ENCODE peak calls at places on chromosomes 16 and 17, in eight cellular contexts. D, J, T, Q, X, R, U and H are unnamed samples.

GRCh38 chr16:64920211-64920610 is 201.7 kb downstream of the CDH11 start:
- DNase-seq in X (no peak), R (no peak), Q (no peak), T (no peak), U (no peak), D (no peak), J (no peak), H (peak)

GRCh38 chr16:69500496-69500895 is 65.3 kb upstream of the NFAT5 start:
- DNase-seq in X (no peak), J (no peak), Q (no peak), R (no peak), T (no peak), D (no peak), U (no peak), H (no peak)

GRCh38 chr17:28527859-28528258 is 21.7 kb downstream of the FOXN1 start:
- DNase-seq in X (no peak), U (no peak), D (no peak), J (no peak), T (no peak), Q (no peak), R (no peak), H (no peak)

GRCh38 chr16:12027091-12027490 is 50.6 kb downstream of the SNX29 start:
- DNase-seq in D (peak), Q (peak), X (peak), J (no peak), T (no peak), R (no peak), U (no peak), H (no peak)

GRCh38 chr16:2005646-2006045 is 4.0 kb downstream of the ZNF598 start:
- DNase-seq in R (no peak), D (no peak), U (no peak), J (no peak), Q (no peak), T (no peak), X (no peak), H (no peak)

GRCh38 chr17:1484586-1485310 is 7.7 kb downstream of the MYO1C start:
- DNase-seq in U (no peak), Q (peak), D (peak), X (peak), R (peak), J (no peak), T (no peak), H (peak)

GRCh38 chr17:7220593-7221280 is 999 bp downstream of the ACADVL start:
- DNase-seq in T (peak), Q (peak), J (no peak), U (peak), X (peak), R (peak), D (peak), H (peak)

GRCh38 chr17:59260724-59261123 is 40.4 kb downstream of the GDPD1 start:
- DNase-seq in T (no peak), R (no peak), J (no peak), Q (no peak), D (no peak), X (no peak), U (no peak), H (no peak)

GRCh38 chr16:68920349-68920748 is 77.0 kb downstream of the TANGO6 start:
- DNase-seq in J (no peak), Q (no peak), R (no peak), U (no peak), X (no peak), D (no peak), T (no peak), H (no peak)

GRCh38 chr16:22264786-22265185 is 32.4 kb upstream of the POLR3E start:
- DNase-seq in T (no peak), U (no peak), R (no peak), D (no peak), J (no peak), Q (no peak), X (no peak), H (no peak)

GRCh38 chr17:45869676-45870341 is 24.5 kb upstream of the MAPT start:
- DNase-seq in Q (no peak), D (no peak), R (no peak), J (no peak), T (no peak), U (no peak), X (no peak), H (peak)

GRCh38 chr17:77571141-77571540 is 387.4 kb upstream of the TNRC6C start:
- DNase-seq in Q (no peak), T (no peak), U (no peak), D (no peak), R (no peak), X (no peak), J (no peak), H (no peak)

GRCh38 chr16:13587171-13587570 is 332.8 kb upstream of the ERCC4 start:
- DNase-seq in T (no peak), J (no peak), D (no peak), X (no peak), U (no peak), Q (no peak), R (no peak), H (no peak)

GRCh38 chr17:787641-788221 is 5.6 kb downstream of the MRM3 start:
- DNase-seq in D (no peak), R (no peak), T (no peak), J (no peak), X (no peak), Q (no peak), U (no peak), H (no peak)

GRCh38 chr16:30354423-30355143 is 525 bp downstream of the CD2BP2 start:
- DNase-seq in X (no peak), T (no peak), Q (no peak), J (no peak), R (no peak), D (no peak), U (no peak), H (no peak)

GRCh38 chr16:79294568-79294967 is 306.0 kb downstream of the MAF start:
- DNase-seq in T (no peak), X (no peak), Q (no peak), J (no peak), R (no peak), D (no peak), U (no peak), H (no peak)

GRCh38 chr16:56344518-56345405 is 80.6 kb downstream of the AMFR start:
- DNase-seq in D (no peak), Q (no peak), U (no peak), X (no peak), T (no peak), R (no peak), J (no peak), H (no peak)

GRCh38 chr17:6393368-6393952 is 41.5 kb downstream of the AIPL1 start:
- DNase-seq in T (no peak), Q (no peak), D (peak), R (no peak), U (no peak), X (peak), J (no peak), H (no peak)

GRCh38 chr17:22694362-22695227 is 1002.3 kb downstream of the KCNJ18 start:
- DNase-seq in U (no peak), J (no peak), T (no peak), X (no peak), R (no peak), Q (no peak), D (peak), H (no peak)

GRCh38 chr17:62755139-62755851 is 52.8 kb downstream of the MARCHF10 start:
- DNase-seq in U (no peak), X (no peak), D (no peak), R (no peak), T (no peak), J (no peak), Q (no peak), H (no peak)

GRCh38 chr17:36583787-36584186 is 7.9 kb upstream of the DHRS11 start:
- DNase-seq in Q (no peak), U (no peak), X (no peak), T (no peak), D (no peak), R (no peak), J (no peak), H (no peak)

GRCh38 chr16:89924298-89924924 is 1.3 kb downstream of the TUBB3 start:
- DNase-seq in X (peak), D (peak), J (no peak), U (peak), R (peak), Q (peak), T (no peak), H (peak)

GRCh38 chr17:4708436-4708835 is 2.0 kb upstream of the ARRB2 start:
- DNase-seq in D (peak), T (no peak), J (peak), X (peak), U (no peak), R (peak), Q (peak), H (no peak)

GRCh38 chr16:66735891-66736290 is 15.5 kb downstream of the DYNC1LI2 start:
- DNase-seq in D (no peak), J (no peak), T (no peak), X (no peak), U (no peak), Q (no peak), R (no peak), H (no peak)

GRCh38 chr17:50134206-50135110 is 4.5 kb upstream of the SAMD14 start:
- DNase-seq in Q (no peak), U (no peak), X (no peak), J (no peak), R (no peak), D (no peak), T (no peak), H (no peak)

GRCh38 chr16:89056592-89056991 is 37.1 kb upstream of the ACSF3 start:
- DNase-seq in Q (no peak), R (no peak), X (no peak), U (no peak), T (no peak), J (no peak), D (no peak), H (no peak)

GRCh38 chr16:48182979-48183537 is 27.3 kb upstream of the ABCC12 start:
- DNase-seq in D (no peak), U (no peak), R (no peak), Q (no peak), J (no peak), X (peak), T (no peak), H (no peak)

GRCh38 chr17:79960788-79961522 is 74.7 kb downstream of the TBC1D16 start:
- DNase-seq in Q (no peak), D (peak), J (no peak), X (no peak), U (no peak), T (no peak), R (no peak), H (peak)

GRCh38 chr17:12463102-12463501 is 202.6 kb upstream of the MYOCD start:
- DNase-seq in R (no peak), X (no peak), T (no peak), U (no peak), D (no peak), Q (no peak), J (no peak), H (peak)

GRCh38 chr16:78402797-78403196 is 303.3 kb downstream of the WWOX start:
- DNase-seq in Q (no peak), T (no peak), U (no peak), J (no peak), X (no peak), R (no peak), D (no peak), H (no peak)

GRCh38 chr16:2852731-2853507 is 5.1 kb downstream of the PRSS22 start:
- DNase-seq in X (no peak), Q (no peak), R (no peak), T (no peak), U (no peak), J (no peak), D (no peak), H (no peak)

GRCh38 chr16:89383095-89384003 is 107.0 kb downstream of the ANKRD11 start:
- DNase-seq in T (no peak), R (no peak), J (no peak), D (no peak), X (no peak), U (no peak), Q (no peak), H (peak)

GRCh38 chr16:63461248-63461841 is 1425.1 kb upstream of the CDH8 start:
- DNase-seq in J (no peak), R (no peak), X (peak), Q (peak), T (no peak), U (peak), D (peak), H (peak)